ENCODE peak calls at places on chromosome 14, in five cellular contexts. N, L, C, K and I are unnamed samples.
A peak's percentile ranks its signal among the peaks of the same experiment; 100 is the strongest.

GRCh38 chr14:74389980-74390379 is 36.0 kb downstream of the SYNDIG1L start:
- DNase-seq in L (no peak), N (no peak), K (no peak), C (no peak), I (no peak)

GRCh38 chr14:77003960-77004710 is 24.4 kb downstream of the IRF2BPL start:
- DNase-seq in K (no peak), C (peak; percentile 85), L (peak; percentile 96), N (no peak), I (no peak)

GRCh38 chr14:60094306-60094897 is 2.7 kb downstream of the PCNX4 start:
- DNase-seq in K (peak; percentile 98), C (peak; percentile 70), N (no peak), L (peak; percentile 78), I (peak; percentile 61)

GRCh38 chr14:93090826-93091583 is 24.7 kb downstream of the ITPK1 start:
- DNase-seq in N (no peak), L (no peak), C (no peak), K (no peak), I (no peak)

GRCh38 chr14:96384053-96384452 is 7.9 kb upstream of the AK7 start:
- DNase-seq in C (no peak), L (no peak), N (no peak), K (no peak), I (no peak)

GRCh38 chr14:76272349-76272748 is 103.6 kb upstream of the ESRRB start:
- DNase-seq in N (no peak), K (no peak), C (no peak), L (no peak), I (no peak)

GRCh38 chr14:70735043-70735442 is 74.3 kb downstream of the MAP3K9 start:
- DNase-seq in C (no peak), N (no peak), L (no peak), K (no peak), I (no peak)

GRCh38 chr14:25090716-25091454 is 40.9 kb upstream of the STXBP6 start:
- DNase-seq in N (peak; percentile 17), L (peak; percentile 65), C (peak; percentile 66), K (peak; percentile 83), I (no peak)

GRCh38 chr14:79465651-79466050 is 745.7 kb downstream of the DIO2 start:
- DNase-seq in L (no peak), K (no peak), N (no peak), C (peak; percentile 8), I (no peak)

GRCh38 chr14:77623201-77623600 is 6.8 kb upstream of the SPTLC2 start:
- DNase-seq in L (no peak), C (no peak), N (no peak), K (no peak), I (no peak)

GRCh38 chr14:38101679-38102078 is 106.0 kb upstream of the SSTR1 start:
- DNase-seq in N (no peak), L (no peak), K (no peak), C (no peak), I (no peak)

GRCh38 chr14:31934767-31935266 is 142.3 kb upstream of the ARHGAP5 start:
- DNase-seq in N (no peak), L (peak; percentile 65), C (peak; percentile 41), K (peak; percentile 89), I (peak; percentile 85)

GRCh38 chr14:97010491-97011160 is 213.4 kb downstream of the VRK1 start:
- DNase-seq in L (peak; percentile 17), N (no peak), C (no peak), K (no peak), I (peak; percentile 50)

GRCh38 chr14:92676031-92676430 is 72.4 kb downstream of the LGMN start:
- DNase-seq in N (no peak), C (no peak), L (no peak), K (no peak), I (no peak)

GRCh38 chr14:71086571-71086970 is 179.3 kb downstream of the PCNX1 start:
- DNase-seq in L (no peak), K (peak; percentile 14), N (peak; percentile 26), C (no peak), I (no peak)

GRCh38 chr14:67532998-67533753 is at the start of gene PLEKHH1:
- DNase-seq in N (peak; percentile 61), C (peak; percentile 57), K (peak; percentile 87), L (peak; percentile 68), I (peak; percentile 83)

GRCh38 chr14:21543426-21544350 is 17.5 kb upstream of the SALL2 start:
- DNase-seq in N (no peak), C (no peak), L (peak; percentile 79), K (peak; percentile 83), I (peak; percentile 62)

DNA sequence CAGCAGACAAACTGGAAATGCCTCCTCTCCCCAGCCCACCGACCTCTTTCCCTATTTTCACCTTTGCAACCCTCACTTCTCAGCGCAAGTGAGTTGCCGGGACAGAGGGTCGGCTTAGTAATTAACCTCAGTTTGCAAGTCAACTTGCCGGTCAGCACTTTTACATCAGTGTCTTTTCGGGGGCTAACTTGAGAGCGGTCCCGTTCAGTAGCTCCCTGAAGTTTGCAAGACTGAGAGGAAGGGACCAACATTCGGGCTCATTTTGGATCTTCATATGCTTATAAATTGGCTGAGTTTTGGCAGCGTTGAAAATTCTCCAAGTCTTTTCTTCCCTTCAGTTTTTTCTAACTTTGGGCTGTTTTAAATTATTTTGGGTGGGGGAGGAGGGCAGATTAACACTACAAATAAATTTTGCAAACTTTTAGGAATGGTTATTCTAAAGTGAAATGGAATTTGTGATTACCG is 846 bp downstream of the BRMS1L start:
- DNase-seq in L (no peak), C (no peak), K (no peak), N (no peak), I (no peak)
- H3K4ac ChIP-seq in L (no peak overlapping the region), C (peak overlapping the region; percentile 83), K (no peak overlapping the region), N (no peak overlapping the region), I (no peak overlapping the region)

DNA sequence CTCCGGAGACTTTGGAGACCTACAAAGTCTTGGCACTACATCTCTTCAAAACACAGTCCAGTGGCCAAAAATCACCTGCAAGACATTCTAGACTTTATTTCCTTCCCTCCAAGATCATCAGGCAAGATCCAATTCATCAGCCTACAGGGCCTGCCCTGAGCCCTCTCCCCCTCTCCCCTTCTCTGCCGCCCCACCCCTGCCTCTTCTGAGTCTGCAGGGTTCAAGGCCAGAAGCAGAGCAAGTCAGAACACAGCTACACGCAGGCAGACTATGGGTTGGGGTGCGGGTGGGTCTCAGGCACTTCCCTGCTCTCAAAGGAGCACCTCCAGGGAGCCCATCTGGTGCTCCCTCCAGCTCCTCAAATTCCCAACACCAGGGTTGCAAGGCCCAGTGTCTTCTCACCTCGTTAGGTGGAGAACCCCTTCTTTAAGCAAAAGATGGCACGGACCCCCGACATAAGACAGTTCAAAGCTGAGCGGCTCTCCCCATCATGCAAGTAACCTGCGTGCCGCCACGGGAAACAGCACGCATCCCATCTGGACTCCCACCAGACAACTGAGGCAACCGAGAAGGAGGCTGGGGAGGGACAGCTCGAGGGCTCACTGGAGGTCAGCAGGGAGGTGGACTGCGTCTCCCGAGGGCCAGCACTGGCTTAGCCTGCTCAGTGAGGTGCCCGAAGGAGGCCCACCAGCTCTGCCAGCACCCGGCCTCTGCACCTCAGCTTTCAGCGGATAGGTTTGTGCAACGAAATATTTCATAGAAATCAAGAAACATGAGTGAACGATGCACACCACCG is 5.6 kb upstream of the INF2 start:
- DNase-seq in K (no peak), L (no peak), N (no peak), C (no peak), I (no peak)
- H3K4me1 ChIP-seq in K (peaks cover 23% of the 10 kb centered on the region), L (peaks cover 61% of the 10 kb centered on the region), N (peaks cover 41% of the 10 kb centered on the region), C (peaks cover 40% of the 10 kb centered on the region), I (peaks cover 8% of the 10 kb centered on the region)

DNA sequence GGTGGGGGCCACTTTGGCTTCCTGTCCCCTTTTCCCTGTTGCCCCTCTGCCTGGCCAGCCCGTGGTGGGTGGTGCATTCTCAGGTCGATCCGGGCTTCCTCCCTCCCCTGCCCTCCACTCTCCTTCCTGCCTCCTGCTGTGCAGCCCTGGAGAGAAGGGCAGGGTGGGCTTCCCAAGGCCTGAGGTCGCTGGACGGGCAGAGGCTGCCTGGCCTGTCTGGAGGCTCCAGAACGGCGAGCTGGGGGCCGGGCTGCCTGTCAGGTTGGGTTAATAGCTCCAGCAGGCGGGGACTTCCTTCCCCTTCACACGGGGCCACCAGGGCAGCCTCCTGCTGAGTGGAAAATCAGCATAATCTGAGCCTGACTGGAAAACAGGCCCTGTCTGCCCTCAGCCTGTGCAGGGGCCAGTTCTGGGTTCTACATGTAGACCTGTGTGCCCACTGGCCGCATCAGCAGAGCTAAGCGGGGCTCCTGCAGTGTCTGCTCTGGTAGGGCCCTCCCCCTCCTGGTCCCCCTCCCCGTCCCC is 11.3 kb downstream of the KIF26A start:
- DNase-seq in C (no peak), N (peak; percentile 72), K (peak; percentile 97), L (no peak), I (peak; percentile 89)
- H3K4ac ChIP-seq in C (no peak overlapping the region), N (no peak overlapping the region), K (peak overlapping the region; percentile 81), L (no peak overlapping the region), I (no peak overlapping the region)

GRCh38 chr14:100022772-100023451 is 42.3 kb upstream of the EVL start:
- DNase-seq in K (no peak), C (peak; percentile 59), N (no peak), L (peak; percentile 44), I (no peak)
- H3K4me1 ChIP-seq in K (peaks cover 4% of the 10 kb centered on the region), C (peaks cover 31% of the 10 kb centered on the region), N (peaks cover 23% of the 10 kb centered on the region), L (peaks cover 25% of the 10 kb centered on the region), I (no peaks in the 10 kb centered on the region)